ENCODE peak calls at places on chromosomes 11 and 22, in seven cellular contexts. V is prostate gland, U is epithelial cell of esophagus, P is glutamatergic neuron, Z is esophagus squamous epithelium, T is HFFc6, K is mucosa of descending colon. W is an unnamed sample.

GRCh38 chr22:50621491-50621880 is 6.5 kb downstream of the ARSA start:
- DNase-seq in V (no peak), U (no peak), P (no peak), Z (no peak), T (no peak), K (peak), W (no peak)

GRCh38 chr11:47714554-47715081 is 551 bp downstream of the AGBL2 start:
- DNase-seq in V (no peak), U (peak), P (no peak), Z (no peak), T (no peak), K (peak), W (no peak)

GRCh38 chr11:70482529-70482917 is 84.2 kb downstream of the CTTN start:
- DNase-seq in V (no peak), U (no peak), P (no peak), Z (no peak), T (no peak), K (no peak), W (no peak)

GRCh38 chr11:844693-845644 is 2.3 kb downstream of the TSPAN4 start:
- DNase-seq in V (peak), U (peak), P (peak), Z (no peak), T (peak), K (peak), W (peak)

GRCh38 chr11:7444582-7444981 is 40.7 kb upstream of the OLFML1 start:
- DNase-seq in V (no peak), U (no peak), P (no peak), Z (no peak), T (no peak), K (no peak), W (no peak)

GRCh38 chr11:20589796-20590195 is 9.6 kb upstream of the SLC6A5 start:
- DNase-seq in V (no peak), U (no peak), P (no peak), Z (no peak), T (no peak), K (no peak), W (no peak)

GRCh38 chr11:118791961-118792578 is 1.1 kb upstream of the DDX6 start:
- DNase-seq in V (peak), U (peak), P (peak), Z (no peak), T (no peak), K (peak), W (peak)

GRCh38 chr22:47307326-47307725 is 544.9 kb downstream of the TBC1D22A start:
- DNase-seq in V (no peak), U (no peak), P (no peak), Z (no peak), T (peak), K (no peak), W (no peak)

GRCh38 chr11:80350541-80350940 is 909.7 kb upstream of the TENM4 start:
- DNase-seq in V (no peak), U (no peak), P (no peak), Z (no peak), T (no peak), K (peak), W (no peak)

GRCh38 chr11:109033627-109034340 is 368.9 kb downstream of the DDX10 start:
- DNase-seq in V (no peak), U (peak), P (no peak), Z (no peak), T (peak), K (no peak), W (no peak)

GRCh38 chr11:1667906-1668305 is 29.1 kb upstream of the KRTAP5-6 start:
- DNase-seq in V (no peak), U (no peak), P (no peak), Z (no peak), T (no peak), K (no peak), W (no peak)

GRCh38 chr11:10561043-10561818 is 7.2 kb downstream of the LYVE1 start:
- DNase-seq in V (no peak), U (peak), P (no peak), Z (no peak), T (no peak), K (no peak), W (no peak)

GRCh38 chr11:33633251-33634003 is 67.2 kb downstream of the C11orf91 start:
- DNase-seq in V (no peak), U (peak), P (no peak), Z (no peak), T (peak), K (no peak), W (no peak)

GRCh38 chr11:11243790-11244469 is 109.1 kb downstream of the CSNK2A3 start:
- DNase-seq in V (no peak), U (peak), P (peak), Z (no peak), T (peak), K (peak), W (peak)

GRCh38 chr11:86446163-86446923 is 71.7 kb downstream of the CCDC81 start:
- DNase-seq in V (no peak), U (no peak), P (no peak), Z (no peak), T (no peak), K (no peak), W (no peak)

GRCh38 chr11:58654908-58655296 is 32.4 kb downstream of the CNTF start:
- DNase-seq in V (no peak), U (no peak), P (no peak), Z (no peak), T (no peak), K (no peak), W (no peak)

GRCh38 chr11:97880209-97880608 is 1140.5 kb upstream of the CNTN5 start:
- DNase-seq in V (no peak), U (no peak), P (no peak), Z (no peak), T (no peak), K (no peak), W (no peak)

GRCh38 chr11:34905666-34906065 is 10.5 kb downstream of the APIP start:
- DNase-seq in V (no peak), U (peak), P (no peak), Z (no peak), T (no peak), K (no peak), W (no peak)

GRCh38 chr22:19876314-19876940 is 21.8 kb upstream of the GNB1L start:
- DNase-seq in V (no peak), U (no peak), P (peak), Z (no peak), T (no peak), K (no peak), W (no peak)

GRCh38 chr11:121446752-121447156 is 5.4 kb upstream of the SORL1 start:
- DNase-seq in V (no peak), U (no peak), P (no peak), Z (no peak), T (no peak), K (no peak), W (peak)

GRCh38 chr11:95884364-95884763 is 39.5 kb downstream of the MTMR2 start:
- DNase-seq in V (no peak), U (peak), P (no peak), Z (no peak), T (peak), K (no peak), W (no peak)

GRCh38 chr11:12744831-12745502 is 70.7 kb downstream of the TEAD1 start:
- DNase-seq in V (no peak), U (no peak), P (no peak), Z (no peak), T (no peak), K (no peak), W (peak)

GRCh38 chr22:31082606-31083376 is 1.7 kb downstream of the SMTN start:
- DNase-seq in V (peak), U (peak), P (peak), Z (no peak), T (peak), K (peak), W (peak)

DNA sequence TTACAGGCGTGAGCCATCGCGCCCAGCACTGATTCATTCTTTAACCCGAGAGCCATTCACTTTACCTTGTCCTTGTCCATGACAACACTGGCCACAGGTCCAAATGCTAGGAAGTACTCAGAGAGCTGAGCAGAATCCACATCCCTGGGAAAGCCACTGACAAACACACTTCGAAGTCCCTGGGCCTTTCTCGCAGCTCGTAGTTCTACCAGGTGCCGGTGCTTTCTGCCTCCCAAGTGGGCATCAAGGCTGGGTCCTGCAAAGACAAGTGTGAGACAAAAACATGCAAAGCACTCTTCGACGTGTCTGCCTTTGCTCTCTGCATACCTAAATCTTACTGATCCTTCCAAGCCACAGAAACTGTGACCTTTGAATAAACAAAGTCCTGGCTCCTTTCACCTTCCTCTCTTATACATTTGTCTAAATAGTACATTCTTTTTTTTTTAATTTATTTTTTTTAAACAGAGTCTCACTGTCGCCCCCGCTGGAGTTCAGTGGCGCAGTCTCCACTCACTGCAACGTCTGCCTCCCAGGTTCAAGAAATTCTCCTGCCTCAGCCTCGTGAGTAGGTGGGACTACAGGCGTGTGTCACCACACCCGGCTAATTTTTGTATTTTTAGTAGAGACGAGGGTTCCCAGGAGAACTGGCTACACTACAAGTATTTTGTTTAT is 2.2 kb downstream of the TUT1 start:
- DNase-seq in V (no peak), U (no peak), P (no peak), Z (no peak), T (peak), K (no peak), W (no peak)
- TF ChIP-seq CTCF in V (no peak), U (peak), P (no peak), Z (peak), T (peak), K (no peak), W (peak)

DNA sequence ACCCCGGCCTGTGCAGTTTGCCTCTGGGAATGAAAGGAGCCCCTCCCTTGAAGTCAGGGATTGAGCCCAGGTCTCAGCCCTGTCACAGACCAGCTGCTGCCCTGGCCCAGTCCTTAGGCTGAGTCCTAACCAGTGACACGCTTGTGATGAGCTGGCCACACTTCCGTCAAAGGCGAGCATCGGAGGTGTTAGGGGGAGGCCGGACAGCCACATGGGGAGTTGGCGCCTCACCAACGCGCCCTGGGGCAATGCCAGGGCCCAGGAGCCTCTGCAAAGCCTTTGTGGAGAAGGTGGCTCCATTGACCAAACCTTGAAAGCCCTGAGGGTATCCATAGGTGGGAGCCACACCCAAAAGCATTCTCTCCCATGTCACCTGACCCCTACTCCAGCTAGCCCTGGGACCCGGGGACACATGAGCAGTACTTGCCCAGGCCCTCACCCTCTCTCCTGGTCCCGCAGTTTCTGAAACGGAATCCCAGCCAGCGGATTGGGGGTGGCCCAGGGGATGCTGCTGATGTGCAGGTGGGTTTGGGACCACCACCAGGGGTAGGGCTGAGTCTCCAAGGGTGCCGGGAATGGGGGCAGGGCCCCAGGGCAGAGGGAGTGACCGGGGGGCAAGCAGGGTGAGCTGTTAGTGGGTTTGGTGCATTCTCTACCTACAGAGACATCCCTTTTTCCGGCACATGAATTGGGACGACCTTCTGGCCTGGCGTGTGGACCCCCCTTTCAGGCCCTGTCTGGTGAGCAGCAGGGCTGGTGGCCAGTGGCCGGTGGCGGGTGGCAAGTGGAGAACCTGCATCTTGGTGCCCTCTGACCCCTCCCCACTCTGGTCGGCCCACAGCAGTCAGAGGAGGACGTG is 3.7 kb downstream of the PTPRCAP start:
- DNase-seq in V (no peak), U (no peak), P (no peak), Z (no peak), T (no peak), K (no peak), W (no peak)
- TF ChIP-seq CTCF in V (no peak), U (no peak), P (no peak), Z (no peak), T (no peak), K (no peak), W (no peak)

DNA sequence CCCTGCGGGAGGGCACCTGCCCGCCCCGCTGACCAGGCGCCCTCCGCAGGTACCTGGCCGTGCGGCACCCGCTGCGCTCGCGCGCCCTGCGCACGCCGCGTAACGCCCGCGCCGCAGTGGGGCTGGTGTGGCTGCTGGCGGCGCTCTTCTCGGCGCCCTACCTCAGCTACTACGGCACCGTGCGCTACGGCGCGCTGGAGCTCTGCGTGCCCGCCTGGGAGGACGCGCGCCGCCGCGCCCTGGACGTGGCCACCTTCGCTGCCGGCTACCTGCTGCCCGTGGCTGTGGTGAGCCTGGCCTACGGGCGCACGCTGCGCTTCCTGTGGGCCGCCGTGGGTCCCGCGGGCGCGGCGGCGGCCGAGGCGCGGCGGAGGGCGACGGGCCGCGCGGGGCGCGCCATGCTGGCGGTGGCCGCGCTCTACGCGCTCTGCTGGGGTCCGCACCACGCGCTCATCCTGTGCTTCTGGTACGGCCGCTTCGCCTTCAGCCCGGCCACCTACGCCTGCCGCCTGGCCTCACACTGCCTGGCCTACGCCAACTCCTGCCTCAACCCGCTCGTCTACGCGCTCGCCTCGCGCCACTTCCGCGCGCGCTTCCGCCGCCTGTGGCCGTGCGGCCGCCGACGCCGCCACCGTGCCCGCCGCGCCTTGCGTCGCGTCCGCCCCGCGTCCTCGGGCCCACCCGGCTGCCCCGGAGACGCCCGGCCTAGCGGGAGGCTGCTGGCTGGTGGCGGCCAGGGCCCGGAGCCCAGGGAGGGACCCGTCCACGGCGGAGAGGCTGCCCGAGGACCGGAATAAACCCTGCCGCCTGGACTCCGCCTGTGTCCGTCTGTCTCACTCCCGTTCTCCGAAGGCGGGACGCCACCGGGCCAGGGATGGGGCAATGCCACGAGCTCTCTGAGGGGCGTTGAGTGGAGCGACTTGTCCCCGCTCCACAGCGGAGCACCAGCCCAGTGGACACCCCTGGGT is 1.8 kb downstream of the GALR3 start:
- DNase-seq in V (no peak), U (peak), P (peak), Z (no peak), T (no peak), K (no peak), W (peak)
- TF ChIP-seq CTCF in V (no peak), U (no peak), P (no peak), Z (no peak), T (no peak), K (no peak), W (no peak)

DNA sequence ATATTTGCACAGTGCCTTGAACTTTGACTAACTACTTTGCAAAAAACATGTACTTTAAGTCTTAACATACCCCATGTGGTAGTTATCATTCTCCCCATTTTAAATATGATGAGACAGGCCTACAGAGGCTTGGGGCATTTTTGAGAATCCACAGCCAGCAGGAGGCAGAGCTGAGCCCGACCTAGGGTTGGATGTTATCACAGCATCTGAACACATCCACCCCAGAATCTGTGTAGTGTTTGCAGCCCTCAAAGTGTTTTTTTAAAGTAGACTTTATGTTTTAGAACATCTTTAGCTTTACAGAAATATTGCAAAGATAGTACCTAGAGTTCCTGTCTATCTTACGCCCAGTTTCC is 17.6 kb downstream of the OTOG start:
- DNase-seq in V (no peak), U (no peak), P (peak), Z (no peak), T (no peak), K (no peak), W (no peak)
- TF ChIP-seq CTCF in V (no peak), U (peak), P (no peak), Z (no peak), T (peak), K (no peak), W (peak)

GRCh38 chr11:63572026-63572688 is 9.0 kb upstream of the PLAAT2 start:
- DNase-seq in V (no peak), U (no peak), P (no peak), Z (no peak), T (no peak), K (no peak), W (no peak)
- TF ChIP-seq CTCF in V (no peak), U (no peak), P (no peak), Z (no peak), T (no peak), K (no peak), W (no peak)

GRCh38 chr11:64208796-64209562 is 2.5 kb downstream of the FERMT3 start:
- DNase-seq in V (no peak), U (no peak), P (no peak), Z (no peak), T (no peak), K (no peak), W (no peak)

GRCh38 chr11:64209563-64209843 is 3.0 kb downstream of the FERMT3 start:
- DNase-seq in V (no peak), U (no peak), P (no peak), Z (no peak), T (no peak), K (no peak), W (no peak)

GRCh38 chr11:64208086-64208795 is 1.7 kb downstream of the FERMT3 start:
- DNase-seq in V (no peak), U (no peak), P (no peak), Z (no peak), T (no peak), K (no peak), W (no peak)

GRCh38 chr11:64206457-64207246 is at the start of gene FERMT3:
- DNase-seq in V (no peak), U (no peak), P (no peak), Z (no peak), T (no peak), K (peak), W (no peak)

GRCh38 chr11:64207247-64208085 is 945 bp downstream of the FERMT3 start:
- DNase-seq in V (no peak), U (no peak), P (no peak), Z (no peak), T (peak), K (peak), W (no peak)
- TF ChIP-seq CTCF in V (no peak), U (no peak), P (no peak), Z (no peak), T (no peak), K (no peak), W (no peak)

DNA sequence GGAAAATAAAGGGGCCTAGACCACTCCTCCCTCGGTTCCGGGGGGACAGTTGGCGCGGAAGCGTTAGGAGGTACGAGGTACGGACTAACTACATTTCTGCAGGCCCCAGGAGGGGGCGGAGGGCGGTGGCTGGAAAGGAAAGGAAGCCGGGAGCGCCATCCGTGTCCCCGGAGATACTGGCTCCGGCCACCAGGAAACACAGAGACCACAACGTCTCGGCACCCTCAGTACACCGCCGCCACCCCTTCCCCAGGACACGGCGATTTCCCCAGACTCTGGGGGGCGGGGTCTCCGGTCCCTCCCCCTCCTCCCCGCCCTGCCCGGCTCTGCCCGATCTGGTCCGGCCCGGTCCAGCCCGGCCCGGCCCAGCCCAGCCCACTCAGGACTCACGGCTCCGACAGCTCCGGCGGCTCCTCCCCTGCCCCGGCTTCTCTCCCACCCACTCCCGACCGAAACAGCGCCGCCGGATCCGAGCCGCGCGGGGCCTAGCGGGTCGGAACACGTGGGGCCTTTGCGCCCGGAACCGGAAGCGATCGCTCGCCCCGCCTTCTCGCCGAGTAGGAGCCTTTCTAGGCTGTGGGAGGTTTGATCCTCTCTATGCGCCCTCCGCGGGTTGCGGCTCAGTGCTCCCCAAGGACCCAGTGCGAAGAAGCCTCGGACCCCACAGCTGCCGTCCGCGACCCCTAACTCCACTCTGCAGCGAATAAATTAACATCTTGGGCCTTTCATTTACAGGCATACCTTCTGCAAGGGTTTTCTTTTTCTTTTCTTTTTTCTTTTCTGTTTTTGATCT is at the start of gene ZNF202:
- DNase-seq in V (peak), U (peak), P (peak), Z (peak), T (peak), K (peak), W (peak)
- TF ChIP-seq CTCF in V (peak), U (peak), P (peak), Z (peak), T (peak), K (no peak), W (peak)